ENCODE peak calls at places on chromosomes 2 and 18, in five cellular contexts. One of them, this sample, is unnamed.

GRCh38 chr2:112092286-112093041 is 37.4 kb downstream of the TMEM87B start:
- DNase-seq in A549: no peak
- DNase-seq in IMR-90: peak; percentile 83
- DNase-seq in K562: no peak
- DNase-seq in SK-N-SH: no peak
- DNase-seq in this sample: no peak

GRCh38 chr2:196480653-196481322 is 158.7 kb upstream of the CCDC150 start:
- DNase-seq in A549: no peak
- DNase-seq in IMR-90: no peak
- DNase-seq in K562: no peak
- DNase-seq in SK-N-SH: no peak
- DNase-seq in this sample: no peak

GRCh38 chr2:120875431-120875830 is 139.8 kb downstream of the GLI2 start:
- DNase-seq in A549: no peak
- DNase-seq in IMR-90: no peak
- DNase-seq in K562: no peak
- DNase-seq in SK-N-SH: no peak
- DNase-seq in this sample: no peak

GRCh38 chr18:421236-422155 is 79.0 kb downstream of the COLEC12 start:
- DNase-seq in A549: no peak
- DNase-seq in IMR-90: peak; percentile 64
- DNase-seq in K562: no peak
- DNase-seq in SK-N-SH: no peak
- DNase-seq in this sample: no peak

GRCh38 chr2:48098539-48098938 is 192.2 kb upstream of the FBXO11 start:
- DNase-seq in A549: no peak
- DNase-seq in IMR-90: no peak
- DNase-seq in K562: no peak
- DNase-seq in SK-N-SH: no peak
- DNase-seq in this sample: no peak

GRCh38 chr18:392926-393325 is 107.6 kb downstream of the COLEC12 start:
- DNase-seq in A549: no peak
- DNase-seq in IMR-90: no peak
- DNase-seq in K562: no peak
- DNase-seq in SK-N-SH: no peak
- DNase-seq in this sample: no peak

GRCh38 chr2:17851731-17852585 is 26.5 kb upstream of the KCNS3 start:
- DNase-seq in A549: peak; percentile 64
- DNase-seq in IMR-90: peak; percentile 69
- DNase-seq in K562: peak; percentile 57
- DNase-seq in SK-N-SH: peak; percentile 76
- DNase-seq in this sample: no peak

GRCh38 chr2:111918383-111918806 is 20.0 kb downstream of the MERTK start:
- DNase-seq in A549: no peak
- DNase-seq in IMR-90: peak; percentile 97
- DNase-seq in K562: peak; percentile 36
- DNase-seq in SK-N-SH: peak; percentile 62
- DNase-seq in this sample: no peak

GRCh38 chr2:237315170-237315880 is 98.6 kb downstream of the COL6A3 start:
- DNase-seq in A549: no peak
- DNase-seq in IMR-90: peak; percentile 98
- DNase-seq in K562: no peak
- DNase-seq in SK-N-SH: peak; percentile 81
- DNase-seq in this sample: no peak

GRCh38 chr18:34707670-34708069 is 2.4 kb upstream of the DTNA start:
- DNase-seq in A549: peak; percentile 35
- DNase-seq in IMR-90: peak; percentile 92
- DNase-seq in K562: no peak
- DNase-seq in SK-N-SH: no peak
- DNase-seq in this sample: no peak

GRCh38 chr2:62221141-62221540 is 25.2 kb downstream of the B3GNT2 start:
- DNase-seq in A549: no peak
- DNase-seq in IMR-90: peak; percentile 30
- DNase-seq in K562: no peak
- DNase-seq in SK-N-SH: no peak
- DNase-seq in this sample: no peak

GRCh38 chr18:41875094-41875780 is 79.8 kb upstream of the PIK3C3 start:
- DNase-seq in A549: no peak
- DNase-seq in IMR-90: peak; percentile 73
- DNase-seq in K562: no peak
- DNase-seq in SK-N-SH: no peak
- DNase-seq in this sample: no peak

GRCh38 chr2:122300758-122301157 is 545.3 kb downstream of the TSN start:
- DNase-seq in A549: peak; percentile 4
- DNase-seq in IMR-90: peak; percentile 2
- DNase-seq in K562: no peak
- DNase-seq in SK-N-SH: no peak
- DNase-seq in this sample: no peak

GRCh38 chr2:175766880-175767279 is 235.2 kb downstream of the LNPK start:
- DNase-seq in A549: peak; percentile 2
- DNase-seq in IMR-90: peak; percentile 54
- DNase-seq in K562: no peak
- DNase-seq in SK-N-SH: no peak
- DNase-seq in this sample: no peak

GRCh38 chr2:105674859-105675541 is 69.7 kb upstream of the NCK2 start:
- DNase-seq in A549: no peak
- DNase-seq in IMR-90: no peak
- DNase-seq in K562: no peak
- DNase-seq in SK-N-SH: no peak
- DNase-seq in this sample: no peak
- TF ChIP-seq RCOR1 in A549: no peak
- TF ChIP-seq RCOR1 in IMR-90: no peak
- TF ChIP-seq RCOR1 in K562: no peak
- TF ChIP-seq RCOR1 in SK-N-SH: no peak
- TF ChIP-seq RCOR1 in this sample: no peak

GRCh38 chr18:79935925-79936324 is 15.5 kb downstream of the SLC66A2 start:
- DNase-seq in A549: no peak
- DNase-seq in IMR-90: no peak
- DNase-seq in K562: no peak
- DNase-seq in SK-N-SH: no peak
- DNase-seq in this sample: no peak
- TF ChIP-seq RCOR1 in A549: no peak
- TF ChIP-seq RCOR1 in IMR-90: no peak
- TF ChIP-seq RCOR1 in K562: no peak
- TF ChIP-seq RCOR1 in SK-N-SH: no peak
- TF ChIP-seq RCOR1 in this sample: no peak

DNA sequence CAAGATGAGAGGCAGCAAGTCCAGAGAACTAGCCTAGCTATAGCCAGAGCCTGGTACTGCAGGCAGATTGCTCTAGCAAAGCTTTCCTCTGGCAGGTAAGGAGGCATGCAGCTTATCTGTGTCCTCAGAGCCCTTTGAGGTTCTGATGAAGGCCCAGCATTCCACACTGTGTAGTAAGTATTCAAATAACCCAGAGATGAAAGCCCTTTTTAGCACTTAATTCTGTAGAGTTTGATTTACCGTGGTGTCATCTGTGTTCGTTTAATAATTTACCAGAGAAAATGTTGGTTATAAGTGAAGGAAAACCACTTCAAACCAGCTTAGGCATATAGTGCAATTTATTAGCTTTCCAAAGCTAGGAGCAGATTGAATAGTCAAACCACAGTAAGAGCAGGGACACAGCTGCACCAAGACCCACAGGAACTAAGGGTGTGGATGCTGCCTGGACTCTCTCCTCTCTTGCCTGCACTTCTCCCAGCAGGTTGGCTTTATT is 226.6 kb downstream of the BABAM2 start:
- DNase-seq in A549: peak; percentile 26
- DNase-seq in IMR-90: no peak
- DNase-seq in K562: no peak
- DNase-seq in SK-N-SH: no peak
- DNase-seq in this sample: no peak
- TF ChIP-seq RCOR1 in A549: no peak
- TF ChIP-seq RCOR1 in IMR-90: no peak
- TF ChIP-seq RCOR1 in K562: no peak
- TF ChIP-seq RCOR1 in SK-N-SH: no peak
- TF ChIP-seq RCOR1 in this sample: no peak

GRCh38 chr18:47080872-47081271 is 45.5 kb upstream of the ELOA2 start:
- DNase-seq in A549: no peak
- DNase-seq in IMR-90: no peak
- DNase-seq in K562: no peak
- DNase-seq in SK-N-SH: no peak
- DNase-seq in this sample: no peak

GRCh38 chr18:47077111-47077510 is 41.7 kb upstream of the ELOA2 start:
- DNase-seq in A549: no peak
- DNase-seq in IMR-90: no peak
- DNase-seq in K562: no peak
- DNase-seq in SK-N-SH: no peak
- DNase-seq in this sample: no peak

GRCh38 chr18:47075098-47075883 is 39.9 kb upstream of the ELOA2 start:
- DNase-seq in A549: peak; percentile 10
- DNase-seq in IMR-90: no peak
- DNase-seq in K562: no peak
- DNase-seq in SK-N-SH: no peak
- DNase-seq in this sample: no peak
- TF ChIP-seq RCOR1 in A549: no peak
- TF ChIP-seq RCOR1 in IMR-90: no peak
- TF ChIP-seq RCOR1 in K562: no peak
- TF ChIP-seq RCOR1 in SK-N-SH: no peak
- TF ChIP-seq RCOR1 in this sample: no peak

DNA sequence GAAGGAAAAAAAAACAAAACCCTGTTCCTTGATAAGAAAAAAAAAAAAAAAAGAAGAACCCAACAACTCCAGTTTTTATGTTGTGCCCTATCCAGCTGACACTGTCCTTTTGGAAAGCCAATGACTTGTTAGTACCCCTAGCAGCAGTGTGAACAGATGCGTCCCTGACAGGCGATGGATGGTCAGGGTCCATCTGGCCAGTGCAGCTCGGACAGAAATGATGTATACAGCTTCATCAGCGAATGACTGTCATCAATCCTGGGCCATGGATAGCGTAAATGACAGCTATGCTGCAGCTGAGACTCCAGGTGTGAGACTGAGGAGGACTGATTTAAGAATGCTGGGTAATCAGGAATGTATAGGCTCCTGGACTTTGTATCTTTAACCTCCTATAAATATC is 318.8 kb upstream of the FIGN start:
- DNase-seq in A549: no peak
- DNase-seq in IMR-90: no peak
- DNase-seq in K562: no peak
- DNase-seq in SK-N-SH: no peak
- DNase-seq in this sample: no peak
- TF ChIP-seq RCOR1 in A549: no peak
- TF ChIP-seq RCOR1 in IMR-90: no peak
- TF ChIP-seq RCOR1 in K562: no peak
- TF ChIP-seq RCOR1 in SK-N-SH: no peak
- TF ChIP-seq RCOR1 in this sample: no peak

This sample was measured in GM12878.